ENCODE peak calls at places on chromosomes 13 and 19, in four cellular contexts. K is myocyte, P is germinal center, W is GM12865. R is an unnamed sample.

GRCh38 chr13:80047406-80047805 is 293.5 kb downstream of the SPRY2 start:
- DNase-seq in W (no peak), P (no peak), K (peak; percentile 62), R (no peak)

GRCh38 chr19:43450545-43450997 is 14.8 kb downstream of the LYPD3 start:
- DNase-seq in K (peak; percentile 51), W (no peak), P (no peak), R (no peak)

GRCh38 chr19:48292798-48293197 is 22.9 kb downstream of the ZNF114 start:
- DNase-seq in W (no peak), K (peak; percentile 18), P (no peak), R (no peak)

GRCh38 chr13:44601596-44601995 is 25.5 kb upstream of the TSC22D1 start:
- DNase-seq in K (no peak), P (no peak), W (no peak), R (no peak)

GRCh38 chr19:32387701-32388392 is 17.7 kb upstream of the DPY19L3 start:
- DNase-seq in P (no peak), K (no peak), W (no peak), R (no peak)

GRCh38 chr19:46442808-46443450 is 14.2 kb upstream of the PNMA8C start:
- DNase-seq in K (peak; percentile 59), W (no peak), P (no peak), R (no peak)

GRCh38 chr19:17473041-17473440 is 2.7 kb downstream of the SLC27A1 start:
- DNase-seq in W (peak; percentile 54), K (peak; percentile 87), P (no peak), R (no peak)

GRCh38 chr13:113117335-113117872 is 5.2 kb upstream of the F10 start:
- DNase-seq in K (no peak), W (no peak), P (no peak), R (no peak)

GRCh38 chr19:58218899-58219298 is 9.8 kb upstream of the ZNF544 start:
- DNase-seq in W (peak; percentile 56), P (no peak), K (no peak), R (peak; percentile 3)

GRCh38 chr13:30362005-30362788 is 54.8 kb upstream of the KATNAL1 start:
- DNase-seq in W (no peak), P (no peak), K (no peak), R (no peak)

GRCh38 chr19:4058696-4059492 is 7.8 kb downstream of the ZBTB7A start:
- DNase-seq in P (no peak), W (no peak), K (peak; percentile 70), R (no peak)

GRCh38 chr13:110575322-110576069 is 14.0 kb upstream of the RAB20 start:
- DNase-seq in P (no peak), K (peak; percentile 44), W (peak; percentile 75), R (no peak)

GRCh38 chr19:4284974-4285373 is 5.9 kb downstream of the SHD start:
- DNase-seq in P (no peak), K (no peak), W (no peak), R (no peak)

GRCh38 chr19:42270346-42271044 is 1.4 kb downstream of the CIC start:
- DNase-seq in P (no peak), W (peak; percentile 84), K (peak; percentile 79), R (no peak)

GRCh38 chr19:6276447-6276846 is 3.3 kb downstream of the MLLT1 start:
- DNase-seq in K (peak; percentile 73), W (no peak), P (no peak), R (no peak)

GRCh38 chr13:41145136-41145908 is 12.7 kb upstream of the KBTBD6 start:
- DNase-seq in W (no peak), K (no peak), P (no peak), R (no peak)

GRCh38 chr13:76925115-76925514 is 23.2 kb upstream of the ACOD1 start:
- DNase-seq in K (no peak), W (no peak), P (no peak), R (no peak)

GRCh38 chr19:41311613-41312012 is 1.6 kb downstream of the CCDC97 start:
- DNase-seq in K (no peak), P (no peak), W (no peak), R (no peak)

GRCh38 chr19:10688545-10689280 is 12.5 kb upstream of the QTRT1 start:
- DNase-seq in P (no peak), W (no peak), K (no peak), R (no peak)

GRCh38 chr19:45878043-45878794 is 7.7 kb downstream of the IRF2BP1 start:
- DNase-seq in K (peak; percentile 28), P (no peak), W (no peak), R (no peak)

R was measured in NCI-H2081 treated with DMSO at 0.1 percent for 48 hours.